ENCODE peak calls at places on chromosomes 2 and 18, in ten cellular contexts. One of them, this sample, is unnamed.

GRCh38 chr2:185608799-185609198 is 129.8 kb upstream of the FSIP2 start:
- DNase-seq in left ventricle myocardium inferior: no peak
- DNase-seq in colonic mucosa: no peak
- DNase-seq in adipocyte: peak
- DNase-seq in heart left ventricle: no peak
- DNase-seq in mucosa of descending colon: no peak
- DNase-seq in GM12864: no peak
- DNase-seq in transverse colon: no peak
- DNase-seq in Peyer's patch: no peak
- DNase-seq in brain microvascular endothelial cell: peak
- DNase-seq in this sample: peak

GRCh38 chr2:176508984-176509383 is 239.7 kb downstream of the MTX2 start:
- DNase-seq in left ventricle myocardium inferior: no peak
- DNase-seq in colonic mucosa: no peak
- DNase-seq in adipocyte: no peak
- DNase-seq in heart left ventricle: no peak
- DNase-seq in mucosa of descending colon: no peak
- DNase-seq in GM12864: peak
- DNase-seq in transverse colon: no peak
- DNase-seq in Peyer's patch: no peak
- DNase-seq in brain microvascular endothelial cell: no peak
- DNase-seq in this sample: peak

GRCh38 chr2:151922845-151923666 is 94.8 kb upstream of the ARL5A start:
- DNase-seq in left ventricle myocardium inferior: peak
- DNase-seq in colonic mucosa: peak
- DNase-seq in adipocyte: peak
- DNase-seq in heart left ventricle: peak
- DNase-seq in mucosa of descending colon: peak
- DNase-seq in GM12864: no peak
- DNase-seq in transverse colon: peak
- DNase-seq in Peyer's patch: peak
- DNase-seq in brain microvascular endothelial cell: peak
- DNase-seq in this sample: no peak

GRCh38 chr18:22346968-22347611 is 70.6 kb downstream of the CTAGE1 start:
- DNase-seq in left ventricle myocardium inferior: peak
- DNase-seq in colonic mucosa: peak
- DNase-seq in adipocyte: peak
- DNase-seq in heart left ventricle: peak
- DNase-seq in mucosa of descending colon: peak
- DNase-seq in GM12864: no peak
- DNase-seq in transverse colon: peak
- DNase-seq in Peyer's patch: peak
- DNase-seq in brain microvascular endothelial cell: peak
- DNase-seq in this sample: no peak

GRCh38 chr2:138032334-138032733 is 68.1 kb downstream of the HNMT start:
- DNase-seq in left ventricle myocardium inferior: no peak
- DNase-seq in colonic mucosa: no peak
- DNase-seq in adipocyte: no peak
- DNase-seq in heart left ventricle: no peak
- DNase-seq in mucosa of descending colon: no peak
- DNase-seq in GM12864: no peak
- DNase-seq in transverse colon: no peak
- DNase-seq in Peyer's patch: no peak
- DNase-seq in brain microvascular endothelial cell: no peak
- DNase-seq in this sample: no peak

GRCh38 chr2:191043438-191043837 is 29.5 kb upstream of the STAT1 start:
- DNase-seq in left ventricle myocardium inferior: no peak
- DNase-seq in colonic mucosa: no peak
- DNase-seq in adipocyte: peak
- DNase-seq in heart left ventricle: no peak
- DNase-seq in mucosa of descending colon: no peak
- DNase-seq in GM12864: no peak
- DNase-seq in transverse colon: no peak
- DNase-seq in Peyer's patch: no peak
- DNase-seq in brain microvascular endothelial cell: no peak
- DNase-seq in this sample: peak

GRCh38 chr2:72141881-72142742 is 5.5 kb downstream of the CYP26B1 start:
- DNase-seq in left ventricle myocardium inferior: peak
- DNase-seq in colonic mucosa: no peak
- DNase-seq in adipocyte: no peak
- DNase-seq in heart left ventricle: peak
- DNase-seq in mucosa of descending colon: no peak
- DNase-seq in GM12864: no peak
- DNase-seq in transverse colon: no peak
- DNase-seq in Peyer's patch: peak
- DNase-seq in brain microvascular endothelial cell: no peak
- DNase-seq in this sample: no peak

GRCh38 chr2:74982581-74982980 is 24.1 kb downstream of the POLE4 start:
- DNase-seq in left ventricle myocardium inferior: no peak
- DNase-seq in colonic mucosa: no peak
- DNase-seq in adipocyte: no peak
- DNase-seq in heart left ventricle: no peak
- DNase-seq in mucosa of descending colon: no peak
- DNase-seq in GM12864: no peak
- DNase-seq in transverse colon: no peak
- DNase-seq in Peyer's patch: no peak
- DNase-seq in brain microvascular endothelial cell: no peak
- DNase-seq in this sample: no peak

GRCh38 chr2:72275084-72275483 is 127.4 kb upstream of the CYP26B1 start:
- DNase-seq in left ventricle myocardium inferior: no peak
- DNase-seq in colonic mucosa: no peak
- DNase-seq in adipocyte: no peak
- DNase-seq in heart left ventricle: no peak
- DNase-seq in mucosa of descending colon: no peak
- DNase-seq in GM12864: no peak
- DNase-seq in transverse colon: no peak
- DNase-seq in Peyer's patch: no peak
- DNase-seq in brain microvascular endothelial cell: no peak
- DNase-seq in this sample: no peak

GRCh38 chr2:238107525-238108422 is 7.6 kb downstream of the ESPNL start:
- DNase-seq in left ventricle myocardium inferior: no peak
- DNase-seq in colonic mucosa: peak
- DNase-seq in adipocyte: no peak
- DNase-seq in heart left ventricle: no peak
- DNase-seq in mucosa of descending colon: peak
- DNase-seq in GM12864: peak
- DNase-seq in transverse colon: peak
- DNase-seq in Peyer's patch: peak
- DNase-seq in brain microvascular endothelial cell: no peak
- DNase-seq in this sample: no peak

GRCh38 chr2:74836675-74837401 is 2.9 kb downstream of the HK2 start:
- DNase-seq in left ventricle myocardium inferior: no peak
- DNase-seq in colonic mucosa: no peak
- DNase-seq in adipocyte: no peak
- DNase-seq in heart left ventricle: no peak
- DNase-seq in mucosa of descending colon: no peak
- DNase-seq in GM12864: no peak
- DNase-seq in transverse colon: no peak
- DNase-seq in Peyer's patch: peak
- DNase-seq in brain microvascular endothelial cell: no peak
- DNase-seq in this sample: no peak

GRCh38 chr2:101753207-101753616 is 55.7 kb downstream of the MAP4K4 start:
- DNase-seq in left ventricle myocardium inferior: no peak
- DNase-seq in colonic mucosa: no peak
- DNase-seq in adipocyte: peak
- DNase-seq in heart left ventricle: no peak
- DNase-seq in mucosa of descending colon: no peak
- DNase-seq in GM12864: no peak
- DNase-seq in transverse colon: no peak
- DNase-seq in Peyer's patch: no peak
- DNase-seq in brain microvascular endothelial cell: no peak
- DNase-seq in this sample: no peak

GRCh38 chr2:134758632-134759031 is 39.8 kb upstream of the TMEM163 start:
- DNase-seq in left ventricle myocardium inferior: no peak
- DNase-seq in colonic mucosa: no peak
- DNase-seq in adipocyte: no peak
- DNase-seq in heart left ventricle: no peak
- DNase-seq in mucosa of descending colon: no peak
- DNase-seq in GM12864: no peak
- DNase-seq in transverse colon: no peak
- DNase-seq in Peyer's patch: no peak
- DNase-seq in brain microvascular endothelial cell: no peak
- DNase-seq in this sample: no peak

DNA sequence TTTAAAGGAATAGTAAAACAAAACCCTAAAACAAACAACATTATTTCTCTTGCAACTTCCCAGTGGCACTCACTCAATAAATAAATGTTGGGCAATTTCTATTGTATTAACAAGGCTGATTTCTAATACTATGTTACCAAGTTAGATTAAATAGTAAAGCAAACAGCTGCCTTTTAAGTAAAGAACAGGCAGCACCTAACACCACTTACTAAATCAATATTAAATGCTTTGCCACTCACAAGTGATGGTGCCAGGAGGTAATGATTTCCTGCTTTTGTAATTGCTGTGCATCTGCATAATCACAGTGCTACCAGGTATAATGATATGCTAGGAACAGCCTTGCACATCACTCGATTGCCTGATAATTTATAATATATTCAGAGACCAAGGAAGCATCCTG is 276.5 kb downstream of the NBAS start:
- DNase-seq in left ventricle myocardium inferior: no peak
- DNase-seq in colonic mucosa: no peak
- DNase-seq in adipocyte: no peak
- DNase-seq in heart left ventricle: no peak
- DNase-seq in mucosa of descending colon: no peak
- DNase-seq in GM12864: no peak
- DNase-seq in transverse colon: no peak
- DNase-seq in Peyer's patch: no peak
- DNase-seq in brain microvascular endothelial cell: no peak
- DNase-seq in this sample: no peak
- H3K4me3 ChIP-seq in left ventricle myocardium inferior: no peak
- H3K4me3 ChIP-seq in colonic mucosa: no peak
- H3K4me3 ChIP-seq in adipocyte: no peak
- H3K4me3 ChIP-seq in heart left ventricle: no peak
- H3K4me3 ChIP-seq in mucosa of descending colon: no peak
- H3K4me3 ChIP-seq in GM12864: no peak
- H3K4me3 ChIP-seq in transverse colon: no peak
- H3K4me3 ChIP-seq in Peyer's patch: no peak
- H3K4me3 ChIP-seq in brain microvascular endothelial cell: no peak
- H3K4me3 ChIP-seq in this sample: no peak

GRCh38 chr2:166545473-166545872 is 51.4 kb upstream of the SCN7A start:
- DNase-seq in left ventricle myocardium inferior: no peak
- DNase-seq in colonic mucosa: no peak
- DNase-seq in adipocyte: no peak
- DNase-seq in heart left ventricle: no peak
- DNase-seq in mucosa of descending colon: no peak
- DNase-seq in GM12864: no peak
- DNase-seq in transverse colon: no peak
- DNase-seq in Peyer's patch: no peak
- DNase-seq in brain microvascular endothelial cell: no peak
- DNase-seq in this sample: no peak

GRCh38 chr2:166539340-166540162 is 45.5 kb upstream of the SCN7A start:
- DNase-seq in left ventricle myocardium inferior: no peak
- DNase-seq in colonic mucosa: peak
- DNase-seq in adipocyte: peak
- DNase-seq in heart left ventricle: no peak
- DNase-seq in mucosa of descending colon: no peak
- DNase-seq in GM12864: peak
- DNase-seq in transverse colon: no peak
- DNase-seq in Peyer's patch: no peak
- DNase-seq in brain microvascular endothelial cell: peak
- DNase-seq in this sample: peak
- H3K4me3 ChIP-seq in left ventricle myocardium inferior: no peak
- H3K4me3 ChIP-seq in colonic mucosa: no peak
- H3K4me3 ChIP-seq in adipocyte: no peak
- H3K4me3 ChIP-seq in heart left ventricle: no peak
- H3K4me3 ChIP-seq in mucosa of descending colon: no peak
- H3K4me3 ChIP-seq in GM12864: no peak
- H3K4me3 ChIP-seq in transverse colon: no peak
- H3K4me3 ChIP-seq in Peyer's patch: no peak
- H3K4me3 ChIP-seq in brain microvascular endothelial cell: no peak
- H3K4me3 ChIP-seq in this sample: no peak

DNA sequence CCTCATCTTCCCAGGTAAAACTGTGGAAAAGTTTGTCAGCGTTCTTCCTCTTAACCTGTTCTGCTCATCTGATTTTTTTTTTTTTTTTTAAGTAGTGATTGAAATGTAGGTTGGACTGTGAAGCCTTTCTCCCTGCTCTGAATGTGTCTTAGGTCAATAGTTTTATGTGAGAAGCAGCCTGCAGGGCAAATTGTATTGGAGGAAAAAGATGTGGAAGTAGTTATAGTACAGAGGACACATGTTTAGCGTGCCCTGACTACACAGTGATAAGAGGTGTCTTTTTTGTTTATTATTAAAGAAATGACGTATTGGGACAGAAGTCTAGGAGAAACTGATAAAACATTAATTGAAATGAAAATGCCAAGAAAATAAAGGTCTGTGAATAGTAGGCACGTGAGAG is 1.5 kb downstream of the MTA3 start:
- DNase-seq in left ventricle myocardium inferior: no peak
- DNase-seq in colonic mucosa: no peak
- DNase-seq in adipocyte: peak
- DNase-seq in heart left ventricle: no peak
- DNase-seq in mucosa of descending colon: no peak
- DNase-seq in GM12864: no peak
- DNase-seq in transverse colon: no peak
- DNase-seq in Peyer's patch: no peak
- DNase-seq in brain microvascular endothelial cell: no peak
- DNase-seq in this sample: no peak
- H3K4me3 ChIP-seq in left ventricle myocardium inferior: peak
- H3K4me3 ChIP-seq in colonic mucosa: peak
- H3K4me3 ChIP-seq in adipocyte: peak
- H3K4me3 ChIP-seq in heart left ventricle: no peak
- H3K4me3 ChIP-seq in mucosa of descending colon: no peak
- H3K4me3 ChIP-seq in GM12864: peak
- H3K4me3 ChIP-seq in transverse colon: peak
- H3K4me3 ChIP-seq in Peyer's patch: peak
- H3K4me3 ChIP-seq in brain microvascular endothelial cell: peak
- H3K4me3 ChIP-seq in this sample: peak

DNA sequence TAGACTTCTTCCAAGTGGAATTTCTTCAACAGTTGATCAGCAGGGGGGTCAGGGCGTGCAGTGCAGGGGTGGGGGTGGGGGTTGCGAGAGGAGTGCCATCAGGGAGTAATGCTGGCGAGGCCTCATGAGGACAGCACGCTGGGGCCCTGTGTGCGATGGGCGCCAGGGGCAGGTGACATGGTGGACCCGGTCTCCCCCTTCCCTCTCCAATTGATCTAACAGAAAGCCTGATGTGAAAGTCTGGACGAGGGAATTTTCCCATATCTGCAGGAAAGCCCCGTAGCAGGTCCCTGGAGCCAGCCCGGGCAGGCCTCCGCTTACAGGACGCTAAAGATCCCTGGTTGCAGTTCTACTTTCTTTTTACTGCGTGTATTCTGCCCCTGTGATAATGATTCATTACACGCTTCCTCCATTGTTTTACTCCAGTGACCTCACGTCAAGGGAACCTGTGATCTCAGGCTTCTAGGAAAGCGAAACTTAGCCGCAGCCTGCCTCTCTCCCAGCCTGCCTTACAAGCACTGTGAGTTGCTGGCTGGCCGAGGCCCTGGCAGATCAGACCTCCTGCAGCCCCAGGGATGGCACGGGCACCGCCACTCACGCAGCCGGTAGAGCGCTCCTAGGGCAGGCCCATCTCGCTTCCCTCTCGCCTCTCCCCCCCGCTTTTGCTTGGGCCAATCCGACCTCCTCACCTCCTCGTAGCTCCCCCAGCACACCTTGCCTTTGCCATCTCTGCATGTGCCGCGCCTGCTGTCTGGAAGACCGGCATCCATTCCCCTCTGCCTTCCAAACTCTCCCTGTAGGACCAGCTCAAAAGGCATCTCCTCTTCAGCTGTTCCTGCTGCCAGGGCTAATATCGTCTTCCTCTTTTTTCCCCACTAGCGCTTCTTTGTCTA is 19.2 kb downstream of the NEURL3 start:
- DNase-seq in left ventricle myocardium inferior: peak
- DNase-seq in colonic mucosa: peak
- DNase-seq in adipocyte: peak
- DNase-seq in heart left ventricle: peak
- DNase-seq in mucosa of descending colon: peak
- DNase-seq in GM12864: peak
- DNase-seq in transverse colon: peak
- DNase-seq in Peyer's patch: peak
- DNase-seq in brain microvascular endothelial cell: peak
- DNase-seq in this sample: peak
- H3K4me3 ChIP-seq in left ventricle myocardium inferior: peak
- H3K4me3 ChIP-seq in colonic mucosa: peak
- H3K4me3 ChIP-seq in adipocyte: peak
- H3K4me3 ChIP-seq in heart left ventricle: peak
- H3K4me3 ChIP-seq in mucosa of descending colon: no peak
- H3K4me3 ChIP-seq in GM12864: peak
- H3K4me3 ChIP-seq in transverse colon: peak
- H3K4me3 ChIP-seq in Peyer's patch: peak
- H3K4me3 ChIP-seq in brain microvascular endothelial cell: peak
- H3K4me3 ChIP-seq in this sample: peak